ENCODE peak calls at places on chromosomes 16 and 17, in seven cellular contexts. K, F, S, W, X, P and D are unnamed samples.

GRCh38 chr17:29569245-29569950 is 897 bp downstream of the TP53I13 start:
- DNase-seq in W (no peak), S (no peak), F (peak; percentile 49), K (no peak), P (peak; percentile 72), X (no peak), D (no peak)

GRCh38 chr16:72972878-72973571 is 74.9 kb downstream of the ZFHX3 start:
- DNase-seq in X (no peak), S (no peak), F (no peak), P (no peak), W (no peak), K (no peak), D (no peak)

GRCh38 chr16:12398029-12398735 is 405.5 kb downstream of the CPPED1 start:
- DNase-seq in X (no peak), W (no peak), K (peak; percentile 79), S (no peak), P (no peak), F (no peak), D (no peak)

GRCh38 chr17:62627904-62628603 is 584 bp downstream of the MRC2 start:
- DNase-seq in F (peak; percentile 64), P (peak; percentile 92), W (peak; percentile 51), X (peak; percentile 52), K (no peak), S (peak; percentile 53), D (peak; percentile 45)

GRCh38 chr16:16109453-16110110 is 113.7 kb downstream of the ABCC6 start:
- DNase-seq in F (no peak), X (no peak), S (no peak), P (no peak), W (no peak), K (no peak), D (no peak)

GRCh38 chr16:57745768-57746167 is 10.2 kb downstream of the KATNB1 start:
- DNase-seq in P (no peak), W (no peak), X (no peak), F (no peak), K (no peak), S (no peak), D (no peak)

GRCh38 chr16:7037491-7037890 is 295.2 kb upstream of the RBFOX1 start:
- DNase-seq in P (no peak), W (no peak), K (no peak), X (no peak), S (no peak), F (no peak), D (no peak)

GRCh38 chr17:48328457-48328856 is 101.6 kb downstream of the SKAP1 start:
- DNase-seq in W (no peak), X (no peak), S (no peak), K (no peak), F (no peak), P (no peak), D (no peak)

GRCh38 chr17:7922499-7923289 is 6.6 kb upstream of the RNF227 start:
- DNase-seq in S (peak; percentile 86), P (peak; percentile 97), K (peak; percentile 63), W (peak; percentile 90), F (no peak), X (peak; percentile 70), D (peak; percentile 65)

GRCh38 chr16:79093554-79093967 is 507.0 kb downstream of the MAF start:
- DNase-seq in F (no peak), X (peak; percentile 16), P (no peak), K (no peak), S (no peak), W (peak; percentile 50), D (no peak)

GRCh38 chr17:2212328-2212981 is 91.1 kb downstream of the SMG6 start:
- DNase-seq in P (peak; percentile 91), K (no peak), W (no peak), X (no peak), S (no peak), F (peak; percentile 33), D (no peak)

GRCh38 chr17:71183083-71183697 is 937.6 kb upstream of the SOX9 start:
- DNase-seq in P (no peak), K (no peak), W (no peak), F (no peak), S (no peak), X (no peak), D (no peak)